ENCODE peak calls at places on chromosomes 11 and 22, in four cellular contexts. S is GM12891, V is K562, A is GM12878. W is an unnamed sample.

GRCh38 chr11:2498750-2499149 is 53.9 kb downstream of the KCNQ1 start:
- DNase-seq in A (no peak), V (no peak), S (no peak), W (no peak)

GRCh38 chr11:113528982-113529381 is 53.8 kb upstream of the DRD2 start:
- DNase-seq in V (no peak), S (no peak), A (no peak), W (no peak)

GRCh38 chr11:64284048-64284961 is at the start of gene BAD:
- DNase-seq in V (peak; percentile 97), S (peak; percentile 100), A (no peak), W (peak; percentile 93)

GRCh38 chr22:22037740-22038139 is 55.2 kb upstream of the TOP3B start:
- DNase-seq in S (no peak), V (peak; percentile 87), A (no peak), W (no peak)

GRCh38 chr11:65424200-65425104 is 1.9 kb downstream of the NEAT1 start:
- DNase-seq in V (peak; percentile 50), A (no peak), S (no peak), W (no peak)

GRCh38 chr11:6268811-6269210 is 9.2 kb downstream of the CCKBR start:
- DNase-seq in A (no peak), S (no peak), V (no peak), W (no peak)

GRCh38 chr22:37896181-37896592 is 9.9 kb upstream of the MICALL1 start:
- DNase-seq in A (peak; percentile 60), S (peak; percentile 67), V (no peak), W (peak; percentile 35)

GRCh38 chr22:27798526-27799333 is 2.8 kb downstream of the MN1 start:
- DNase-seq in V (no peak), A (no peak), S (no peak), W (no peak)

GRCh38 chr22:37065149-37065548 is 13.6 kb downstream of the KCTD17 start:
- DNase-seq in A (no peak), V (no peak), S (no peak), W (no peak)

GRCh38 chr11:115476463-115477286 is 27.5 kb downstream of the CADM1 start:
- DNase-seq in A (no peak), V (no peak), S (no peak), W (no peak)

GRCh38 chr22:43743131-43743530 is 69.0 kb downstream of the EFCAB6 start:
- DNase-seq in V (peak; percentile 12), A (no peak), S (no peak), W (no peak)

GRCh38 chr11:12288212-12288933 is 89.0 kb upstream of the PARVA start:
- DNase-seq in S (peak; percentile 55), V (peak; percentile 85), A (no peak), W (peak; percentile 51)

GRCh38 chr11:12771875-12772274 is 97.7 kb downstream of the TEAD1 start:
- DNase-seq in S (no peak), A (no peak), V (no peak), W (no peak)

GRCh38 chr11:102196816-102197215 is 86.6 kb downstream of the YAP1 start:
- DNase-seq in V (no peak), S (no peak), A (no peak), W (no peak)

GRCh38 chr22:35437038-35437437 is 37.1 kb downstream of the MCM5 start:
- DNase-seq in S (peak; percentile 58), V (peak; percentile 58), A (no peak), W (no peak)

GRCh38 chr22:25282671-25283561 is 63.5 kb downstream of the CRYBB2 start:
- DNase-seq in S (peak; percentile 17), A (no peak), V (no peak), W (peak; percentile 13)

GRCh38 chr11:77069336-77069968 is 2.7 kb downstream of the CAPN5 start:
- DNase-seq in V (no peak), S (no peak), A (no peak), W (no peak)

GRCh38 chr11:18367431-18367830 is 26.9 kb upstream of the LDHA start:
- DNase-seq in A (no peak), S (no peak), V (no peak), W (no peak)

GRCh38 chr11:22221143-22221542 is 28.3 kb downstream of the ANO5 start:
- DNase-seq in V (no peak), A (no peak), S (no peak), W (no peak)

GRCh38 chr11:2293396-2294339 is 8.1 kb downstream of the C11orf21 start:
- DNase-seq in A (no peak), S (no peak), V (peak; percentile 44), W (no peak)

GRCh38 chr22:45164217-45165123 is 745 bp downstream of the NUP50 start:
- DNase-seq in A (no peak), S (peak; percentile 47), V (peak; percentile 38), W (no peak)

GRCh38 chr11:45355706-45356041 is 69.5 kb upstream of the SYT13 start:
- DNase-seq in V (no peak), S (no peak), A (no peak), W (no peak)

GRCh38 chr11:83044958-83045712 is 26.6 kb downstream of the RAB30 start:
- DNase-seq in A (no peak), S (peak; percentile 29), V (peak; percentile 29), W (no peak)
- TF ChIP-seq SPI1 in A (no peak), S (no peak), V (no peak), W (no peak)

GRCh38 chr11:93653566-93653965 is 7.9 kb upstream of the CEP295 start:
- DNase-seq in S (no peak), A (no peak), V (no peak), W (no peak)

GRCh38 chr11:93655047-93655446 is 6.4 kb upstream of the CEP295 start:
- DNase-seq in A (no peak), S (no peak), V (no peak), W (peak; percentile 83)

GRCh38 chr11:93654266-93654665 is 7.2 kb upstream of the CEP295 start:
- DNase-seq in A (no peak), S (no peak), V (no peak), W (peak; percentile 51)

GRCh38 chr11:93653080-93653479 is 8.4 kb upstream of the CEP295 start:
- DNase-seq in S (no peak), V (no peak), A (no peak), W (no peak)

GRCh38 chr11:93655581-93656255 is 5.8 kb upstream of the CEP295 start:
- DNase-seq in A (no peak), S (no peak), V (no peak), W (no peak)
- TF ChIP-seq SPI1 in A (no peak), S (no peak), V (no peak), W (peak; percentile 23)

DNA sequence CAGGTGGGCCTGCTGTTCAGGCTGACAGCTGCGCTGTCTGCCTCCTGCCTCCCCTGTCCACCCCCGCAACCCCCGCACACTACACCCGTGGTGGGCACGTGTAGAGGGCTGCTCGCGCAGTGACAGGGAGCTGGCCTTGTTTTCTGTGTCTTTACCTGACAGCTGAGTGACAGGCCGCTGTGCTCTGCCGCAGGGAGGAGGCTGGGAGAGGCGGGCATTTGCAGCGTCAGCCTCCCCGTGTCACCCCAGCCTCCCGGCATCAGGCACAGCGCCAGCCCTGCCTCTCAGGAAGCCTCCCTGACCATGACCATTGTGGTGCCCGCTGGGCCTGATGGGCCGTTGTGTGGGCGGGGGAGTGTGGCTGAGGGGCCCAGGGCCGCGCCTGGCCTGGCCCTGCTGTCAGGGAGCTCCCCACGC is 32.0 kb upstream of the RELT start:
- DNase-seq in V (no peak), S (no peak), A (no peak), W (no peak)
- TF ChIP-seq SPI1 in V (no peak), S (no peak), A (no peak), W (no peak)

GRCh38 chr11:75325713-75326438 is 25.6 kb downstream of the ARRB1 start:
- DNase-seq in V (no peak), A (no peak), S (no peak), W (no peak)
- TF ChIP-seq SPI1 in V (no peak), A (no peak), S (no peak), W (no peak)

DNA sequence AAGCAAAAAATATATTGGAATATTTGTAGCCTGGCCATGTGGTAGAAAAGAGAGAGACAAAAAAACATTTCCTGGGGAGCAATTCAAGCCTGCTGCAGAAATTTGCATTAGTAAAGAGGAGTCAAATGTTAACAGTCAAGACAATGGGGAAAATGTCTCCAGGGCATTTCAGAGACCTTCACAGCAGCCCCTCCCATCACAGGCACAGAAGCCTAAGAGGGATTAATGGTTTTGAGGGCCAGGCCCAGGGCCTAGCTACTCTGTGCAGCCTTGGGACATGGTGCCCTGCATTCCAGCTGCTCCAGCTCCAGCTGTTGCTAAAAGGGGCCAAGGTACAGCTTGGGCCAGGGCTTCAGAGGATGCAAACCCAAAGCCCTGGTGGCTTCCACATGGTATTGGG is 46.8 kb downstream of the PGR start:
- DNase-seq in A (no peak), S (no peak), V (no peak), W (no peak)
- TF ChIP-seq SPI1 in A (no peak), S (no peak), V (no peak), W (no peak)

GRCh38 chr22:48821346-48822186 is 1006.1 kb downstream of the BRD1 start:
- DNase-seq in V (no peak), A (no peak), S (no peak), W (no peak)

GRCh38 chr22:48822278-48823233 is 1005.1 kb downstream of the BRD1 start:
- DNase-seq in A (no peak), S (no peak), V (no peak), W (no peak)

GRCh38 chr22:48819991-48820390 is 1007.7 kb downstream of the BRD1 start:
- DNase-seq in S (no peak), A (no peak), V (no peak), W (no peak)

GRCh38 chr22:48819232-48819631 is 1008.4 kb downstream of the BRD1 start:
- DNase-seq in V (no peak), S (no peak), A (no peak), W (no peak)

DNA sequence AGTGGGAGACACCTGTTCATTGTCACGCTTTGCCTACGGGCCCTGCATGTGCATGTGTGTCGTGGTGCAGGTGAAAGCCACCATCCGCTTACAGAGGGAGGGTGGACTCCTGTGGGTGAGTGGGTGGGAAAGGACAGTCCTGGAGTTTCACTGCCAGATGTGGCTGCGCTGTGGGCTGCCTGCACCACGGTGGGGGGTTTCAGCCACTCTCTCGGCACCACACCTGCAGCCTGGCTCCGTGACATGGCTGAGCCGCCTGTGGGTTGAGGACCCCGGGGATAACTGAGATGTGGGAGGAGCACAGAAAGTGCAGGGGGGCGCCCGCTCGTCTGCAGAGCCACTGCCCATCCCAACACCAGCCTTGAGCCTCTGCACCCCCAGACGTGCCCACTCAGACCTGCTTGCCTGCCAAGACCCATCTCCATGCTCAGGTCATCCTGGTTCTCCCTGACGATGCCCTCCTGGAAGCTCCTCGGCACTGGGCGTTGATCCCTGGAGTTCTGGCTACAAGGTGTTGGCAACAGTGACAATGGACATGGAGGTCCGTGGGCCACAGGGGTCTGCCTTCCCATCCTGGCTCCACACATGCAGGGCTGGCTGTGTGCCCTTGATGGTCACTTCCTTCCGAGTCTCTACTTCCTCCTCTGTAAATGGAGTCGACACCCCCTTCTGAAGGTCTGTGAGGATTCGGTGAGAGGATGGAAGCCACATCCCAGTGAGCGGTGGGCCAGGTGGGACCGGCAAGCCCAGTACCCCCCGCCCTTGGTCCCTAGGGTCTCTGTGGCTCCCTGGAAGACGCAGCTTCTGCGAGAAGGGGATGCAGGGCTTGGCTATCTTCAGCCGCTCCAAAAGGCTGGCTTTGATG is 1007.0 kb downstream of the BRD1 start:
- DNase-seq in A (no peak), S (no peak), V (no peak), W (no peak)
- TF ChIP-seq SPI1 in A (no peak), S (no peak), V (no peak), W (no peak)

W was measured in HL-60.